ENCODE peak calls at places on chromosomes 12 and 14, in six cellular contexts. B, C, A, E, Q and G are unnamed samples.
A peak's percentile ranks its signal among the peaks of the same experiment; 100 is the strongest.

GRCh38 chr12:125577334-125577733 is 512.1 kb downstream of the AACS start:
- DNase-seq in B (no peak), C (no peak), A (no peak), E (no peak), Q (no peak), G (no peak)

GRCh38 chr12:65609359-65609771 is 214.9 kb upstream of the HMGA2 start:
- DNase-seq in B (no peak), C (no peak), A (no peak), E (no peak), Q (no peak), G (no peak)

GRCh38 chr12:120546050-120546386 is 11.9 kb downstream of the RNF10 start:
- DNase-seq in B (no peak), C (no peak), A (no peak), E (no peak), Q (no peak), G (no peak)

GRCh38 chr12:75702477-75703093 is 191.2 kb upstream of the KRR1 start:
- DNase-seq in B (no peak), C (peak; percentile 19), A (no peak), E (no peak), Q (no peak), G (no peak)

GRCh38 chr12:120474092-120474960 is 4.8 kb upstream of the SRSF9 start:
- DNase-seq in B (peak; percentile 61), C (no peak), A (peak; percentile 42), E (no peak), Q (no peak), G (peak; percentile 52)

GRCh38 chr12:123120452-123121166 is 30.3 kb downstream of the PITPNM2 start:
- DNase-seq in B (no peak), C (no peak), A (no peak), E (no peak), Q (no peak), G (peak; percentile 47)

GRCh38 chr12:11576104-11576503 is 73.4 kb upstream of the ETV6 start:
- DNase-seq in B (peak; percentile 11), C (no peak), A (no peak), E (no peak), Q (no peak), G (no peak)

GRCh38 chr12:53220857-53221202 is 11.2 kb downstream of the RARG start:
- DNase-seq in B (peak; percentile 94), C (peak; percentile 60), A (peak; percentile 95), E (peak; percentile 91), Q (peak; percentile 86), G (peak; percentile 90)

DNA sequence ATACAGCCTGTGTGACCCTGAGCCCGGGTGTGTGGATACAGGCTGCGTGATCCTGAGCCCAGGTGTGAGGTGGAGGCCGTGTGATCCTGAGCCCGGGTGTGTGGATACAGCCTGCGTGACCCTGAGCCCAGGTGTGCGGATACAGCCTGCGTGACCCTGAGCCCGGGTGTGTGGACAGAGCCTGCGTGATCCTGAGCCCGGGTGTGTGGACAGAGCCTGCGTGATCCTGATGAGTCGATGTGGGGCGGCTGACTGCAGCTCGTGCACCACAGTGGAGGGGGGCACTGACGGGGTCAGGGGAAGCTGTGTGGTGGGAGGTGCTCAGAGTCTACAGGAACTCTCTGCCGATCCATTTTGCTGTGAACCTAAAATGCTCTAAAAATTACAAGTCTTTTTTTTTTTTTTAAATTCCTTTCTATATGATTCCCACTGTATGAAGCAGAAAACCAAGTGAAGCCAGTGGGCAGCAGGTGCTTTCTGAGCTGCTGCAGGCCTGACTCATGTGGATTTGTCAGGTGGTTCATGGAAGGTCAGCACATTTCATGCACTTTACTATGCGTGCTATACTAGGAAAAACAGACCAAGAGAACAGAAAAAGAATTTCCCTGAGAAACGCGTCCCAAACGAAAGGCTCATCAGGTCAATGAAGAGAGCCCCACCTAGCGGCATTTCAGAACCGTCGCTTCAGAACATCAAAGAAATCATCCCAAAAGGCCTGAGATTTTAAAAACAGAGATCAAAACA is 19.3 kb downstream of the BRF1 start:
- DNase-seq in B (peak; percentile 74), C (peak; percentile 32), A (peak; percentile 89), E (peak; percentile 63), Q (no peak), G (peak; percentile 41)
- H3K27ac ChIP-seq in B (peak overlapping the region; percentile 75), C (no peak overlapping the region), A (no peak overlapping the region), E (no peak overlapping the region), Q (no peak overlapping the region), G (no peak overlapping the region)

GRCh38 chr14:68520637-68521556 is 272.0 kb downstream of the ZFP36L1 start:
- DNase-seq in B (peak; percentile 93), C (no peak), A (peak; percentile 64), E (no peak), Q (no peak), G (no peak)
- H3K27ac ChIP-seq in B (peak overlapping the region; percentile 96), C (no peak overlapping the region), A (no peak overlapping the region), E (no peak overlapping the region), Q (no peak overlapping the region), G (peak overlapping the region; percentile 85)

GRCh38 chr12:25583545-25583944 is 30.5 kb upstream of the LMNTD1 start:
- DNase-seq in B (peak; percentile 14), C (no peak), A (peak; percentile 32), E (peak; percentile 42), Q (no peak), G (peak; percentile 65)

GRCh38 chr12:25581067-25581466 is 28.0 kb upstream of the LMNTD1 start:
- DNase-seq in B (no peak), C (no peak), A (no peak), E (no peak), Q (no peak), G (no peak)

GRCh38 chr12:25578739-25579138 is 25.7 kb upstream of the LMNTD1 start:
- DNase-seq in B (no peak), C (no peak), A (no peak), E (peak; percentile 4), Q (no peak), G (no peak)
- H3K27ac ChIP-seq in B (no peak overlapping the region), C (no peak overlapping the region), A (no peak overlapping the region), E (no peak overlapping the region), Q (no peak overlapping the region), G (no peak overlapping the region)

GRCh38 chr14:96176811-96177211 is 27.8 kb upstream of the BDKRB2 start:
- DNase-seq in B (peak; percentile 49), C (no peak), A (no peak), E (no peak), Q (no peak), G (peak; percentile 25)
- H3K27ac ChIP-seq in B (no peak overlapping the region), C (no peak overlapping the region), A (no peak overlapping the region), E (no peak overlapping the region), Q (no peak overlapping the region), G (no peak overlapping the region)

DNA sequence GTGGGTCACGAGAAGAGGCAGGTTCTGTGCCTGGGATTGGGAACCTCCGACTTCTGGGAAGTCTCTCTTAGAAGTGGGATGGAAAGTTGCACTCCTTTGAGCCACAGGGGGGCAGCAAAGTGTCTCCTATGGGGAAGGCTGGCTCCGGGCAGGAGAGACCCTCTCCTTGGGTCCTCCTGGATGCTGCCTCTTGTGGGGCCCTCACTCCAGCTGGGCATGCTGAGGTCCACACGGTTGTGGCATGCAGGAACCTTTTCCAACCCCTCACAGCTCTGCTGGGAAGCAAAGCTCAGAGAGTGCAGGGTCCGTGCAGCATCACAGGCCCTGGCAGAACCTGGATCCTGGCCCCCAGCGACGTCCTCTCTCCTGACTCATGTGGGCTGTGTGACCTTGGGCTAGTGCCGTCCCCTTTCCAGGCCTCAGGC is 17.4 kb downstream of the SDSL start:
- DNase-seq in B (peak; percentile 61), C (no peak), A (peak; percentile 95), E (peak; percentile 65), Q (no peak), G (peak; percentile 72)
- H3K27ac ChIP-seq in B (no peak overlapping the region), C (no peak overlapping the region), A (no peak overlapping the region), E (no peak overlapping the region), Q (no peak overlapping the region), G (no peak overlapping the region)

GRCh38 chr12:99278899-99279298 is 368.7 kb upstream of the GARIN6 start:
- DNase-seq in B (no peak), C (no peak), A (no peak), E (no peak), Q (no peak), G (no peak)

GRCh38 chr12:99282670-99283069 is 364.9 kb upstream of the GARIN6 start:
- DNase-seq in B (no peak), C (no peak), A (no peak), E (no peak), Q (no peak), G (no peak)

GRCh38 chr12:99281277-99281676 is 366.3 kb upstream of the GARIN6 start:
- DNase-seq in B (no peak), C (no peak), A (no peak), E (no peak), Q (no peak), G (no peak)

GRCh38 chr12:99284161-99284560 is 363.4 kb upstream of the GARIN6 start:
- DNase-seq in B (no peak), C (no peak), A (no peak), E (no peak), Q (no peak), G (no peak)

GRCh38 chr12:99282086-99282485 is 365.5 kb upstream of the GARIN6 start:
- DNase-seq in B (no peak), C (no peak), A (no peak), E (no peak), Q (no peak), G (no peak)
- H3K27ac ChIP-seq in B (no peak overlapping the region), C (no peak overlapping the region), A (no peak overlapping the region), E (no peak overlapping the region), Q (no peak overlapping the region), G (no peak overlapping the region)

DNA sequence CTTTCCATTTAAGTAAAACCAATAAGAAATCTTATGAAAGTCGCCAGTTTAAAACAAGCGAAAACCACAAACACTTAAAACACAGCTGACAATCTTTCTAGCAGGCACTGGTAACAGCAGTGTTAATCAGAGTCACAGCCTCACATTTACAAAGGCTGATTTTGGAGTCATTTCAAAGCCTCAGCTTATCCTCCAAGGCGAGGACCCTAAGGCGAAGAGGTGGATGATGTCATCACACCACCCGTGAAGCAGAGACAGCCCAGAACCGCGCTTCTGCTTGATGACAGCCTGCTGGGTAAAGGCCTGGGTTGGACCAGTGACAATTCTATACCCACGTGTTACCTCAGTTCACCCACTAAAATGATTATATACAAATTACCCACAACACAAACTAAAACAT is 10.1 kb downstream of the GOLGA3 start:
- DNase-seq in B (no peak), C (no peak), A (no peak), E (no peak), Q (no peak), G (no peak)
- H3K27ac ChIP-seq in B (no peak overlapping the region), C (no peak overlapping the region), A (no peak overlapping the region), E (peak overlapping the region; percentile 98), Q (no peak overlapping the region), G (no peak overlapping the region)

DNA sequence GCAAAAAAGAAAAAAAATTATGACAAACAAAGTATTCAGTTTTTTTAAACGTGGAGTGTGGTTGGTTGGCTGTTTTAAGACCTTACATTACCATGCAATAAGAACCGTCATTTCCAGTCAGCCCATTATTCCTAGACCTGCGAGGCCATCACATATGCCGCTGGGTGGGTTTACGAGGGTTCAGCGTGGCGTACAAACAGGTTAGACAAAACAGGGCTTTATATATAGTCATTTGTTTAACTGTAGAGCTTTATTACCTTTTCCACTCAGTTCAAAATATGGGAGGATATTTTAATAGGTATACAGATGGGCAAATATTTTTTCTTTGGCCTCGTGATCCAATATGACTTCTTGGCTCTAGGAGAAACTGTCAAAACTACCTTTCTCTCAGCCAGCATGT is 67.2 kb downstream of the KSR2 start:
- DNase-seq in B (no peak), C (no peak), A (no peak), E (no peak), Q (no peak), G (no peak)
- H3K27ac ChIP-seq in B (no peak overlapping the region), C (no peak overlapping the region), A (no peak overlapping the region), E (no peak overlapping the region), Q (no peak overlapping the region), G (no peak overlapping the region)